ENCODE peak calls at places on chromosomes 6 and 20, in nine cellular contexts. W is fibroblast of lung, Q is keratinocyte, C is neural progenitor cell, P is neuronal stem cell, F is astrocyte, J is GM12878, I is IMR-90, N is OCI-LY7. S is an unnamed sample. For H3K36me3 and H3K4me1, the result is how much of the 10 kb centered on the place peaks cover.

GRCh38 chr6:152091851-152092341 is 284.4 kb downstream of the ESR1 start:
- DNase-seq in W (peak), Q (no peak), C (no peak), P (no peak), F (peak), J (no peak), I (peak), N (no peak), S (no peak)

GRCh38 chr6:70110128-70111022 is 192.5 kb downstream of the COL9A1 start:
- DNase-seq in W (no peak), Q (no peak), C (no peak), P (no peak), F (peak), J (no peak), I (peak), N (no peak), S (no peak)

GRCh38 chr6:13248053-13248452 is 80.3 kb downstream of the TBC1D7 start:
- DNase-seq in W (peak), Q (no peak), C (peak), P (no peak), F (peak), J (no peak), I (peak), N (no peak), S (no peak)

GRCh38 chr6:90098025-90098474 is 198.6 kb downstream of the BACH2 start:
- DNase-seq in W (peak), Q (peak), C (no peak), P (no peak), F (peak), J (no peak), I (peak), N (no peak), S (no peak)

GRCh38 chr6:22476811-22477210 is 92.6 kb upstream of the HDGFL1 start:
- DNase-seq in W (peak), Q (no peak), C (no peak), P (no peak), F (peak), J (no peak), I (peak), N (no peak), S (no peak)

GRCh38 chr6:151196571-151196970 is 43.2 kb upstream of the AKAP12 start:
- DNase-seq in W (peak), Q (no peak), C (no peak), P (no peak), F (no peak), J (no peak), I (peak), N (no peak), S (no peak)

GRCh38 chr6:26420607-26421235 is 18.6 kb downstream of the BTN3A1 start:
- DNase-seq in W (peak), Q (no peak), C (peak), P (peak), F (peak), J (no peak), I (peak), N (peak), S (peak)

GRCh38 chr6:1363298-1363697 is 26.1 kb upstream of the FOXF2 start:
- DNase-seq in W (no peak), Q (no peak), C (no peak), P (no peak), F (no peak), J (no peak), I (no peak), N (no peak), S (no peak)

GRCh38 chr6:134741193-134741521 is 208.7 kb downstream of the ALDH8A1 start:
- DNase-seq in W (no peak), Q (no peak), C (peak), P (no peak), F (no peak), J (no peak), I (no peak), N (peak), S (no peak)

GRCh38 chr6:111753573-111753972 is 119.7 kb downstream of the FYN start:
- DNase-seq in W (no peak), Q (no peak), C (no peak), P (no peak), F (no peak), J (no peak), I (no peak), N (no peak), S (no peak)

GRCh38 chr6:108277295-108277694 is 16.5 kb upstream of the SNX3 start:
- DNase-seq in W (no peak), Q (no peak), C (no peak), P (no peak), F (no peak), J (no peak), I (no peak), N (no peak), S (peak)

GRCh38 chr20:63290677-63291472 is 2.1 kb upstream of the COL20A1 start:
- DNase-seq in W (peak), Q (no peak), C (peak), P (peak), F (peak), J (no peak), I (peak), N (peak), S (peak)

GRCh38 chr6:137094411-137095008 is 49.7 kb upstream of the IL20RA start:
- DNase-seq in W (peak), Q (peak), C (peak), P (peak), F (peak), J (peak), I (peak), N (peak), S (peak)

GRCh38 chr20:11041396-11041795 is 367.6 kb upstream of the JAG1 start:
- DNase-seq in W (no peak), Q (peak), C (no peak), P (no peak), F (peak), J (no peak), I (peak), N (no peak), S (no peak)

GRCh38 chr6:136706431-136706830 is 85.8 kb downstream of the MAP3K5 start:
- DNase-seq in W (no peak), Q (no peak), C (no peak), P (no peak), F (no peak), J (no peak), I (no peak), N (no peak), S (no peak)

GRCh38 chr6:19837511-19838441 is 606 bp downstream of the ID4 start:
- DNase-seq in W (peak), Q (no peak), C (peak), P (peak), F (peak), J (no peak), I (peak), N (peak), S (no peak)

GRCh38 chr6:90184334-90185298 is 112.0 kb downstream of the BACH2 start:
- DNase-seq in W (no peak), Q (peak), C (no peak), P (no peak), F (peak), J (no peak), I (peak), N (no peak), S (no peak)

GRCh38 chr20:10985536-10985935 is 311.7 kb upstream of the JAG1 start:
- DNase-seq in W (peak), Q (no peak), C (no peak), P (no peak), F (peak), J (no peak), I (peak), N (no peak), S (no peak)

GRCh38 chr20:31979713-31980426 is 11.9 kb downstream of the XKR7 start:
- DNase-seq in W (no peak), Q (no peak), C (no peak), P (no peak), F (no peak), J (no peak), I (no peak), N (no peak), S (no peak)

GRCh38 chr6:100269189-100269588 is 195.5 kb downstream of the SIM1 start:
- DNase-seq in W (peak), Q (no peak), C (no peak), P (no peak), F (peak), J (no peak), I (peak), N (no peak), S (no peak)

GRCh38 chr6:107704377-107705013 is 119.6 kb downstream of the SCML4 start:
- DNase-seq in W (peak), Q (no peak), C (peak), P (peak), F (peak), J (no peak), I (peak), N (peak), S (peak)

GRCh38 chr6:92701425-92702096 is 717.8 kb downstream of the EPHA7 start:
- DNase-seq in W (no peak), Q (no peak), C (no peak), P (no peak), F (no peak), J (no peak), I (no peak), N (no peak), S (no peak)

GRCh38 chr6:25754508-25754907 is at the start of gene SLC17A4:
- DNase-seq in W (no peak), Q (no peak), C (no peak), P (no peak), F (no peak), J (no peak), I (no peak), N (no peak), S (no peak)

GRCh38 chr6:15549371-15549770 is 113.5 kb downstream of the DTNBP1 start:
- DNase-seq in W (no peak), Q (no peak), C (no peak), P (no peak), F (no peak), J (no peak), I (no peak), N (peak), S (no peak)

GRCh38 chr6:15551798-15552197 is 111.0 kb downstream of the DTNBP1 start:
- DNase-seq in W (no peak), Q (no peak), C (peak), P (peak), F (peak), J (no peak), I (peak), N (peak), S (no peak)

GRCh38 chr6:15550724-15551123 is 112.1 kb downstream of the DTNBP1 start:
- DNase-seq in W (no peak), Q (no peak), C (no peak), P (no peak), F (no peak), J (no peak), I (no peak), N (no peak), S (no peak)

GRCh38 chr6:15553031-15553430 is 109.8 kb downstream of the DTNBP1 start:
- DNase-seq in W (no peak), Q (no peak), C (no peak), P (no peak), F (no peak), J (no peak), I (no peak), N (no peak), S (no peak)

DNA sequence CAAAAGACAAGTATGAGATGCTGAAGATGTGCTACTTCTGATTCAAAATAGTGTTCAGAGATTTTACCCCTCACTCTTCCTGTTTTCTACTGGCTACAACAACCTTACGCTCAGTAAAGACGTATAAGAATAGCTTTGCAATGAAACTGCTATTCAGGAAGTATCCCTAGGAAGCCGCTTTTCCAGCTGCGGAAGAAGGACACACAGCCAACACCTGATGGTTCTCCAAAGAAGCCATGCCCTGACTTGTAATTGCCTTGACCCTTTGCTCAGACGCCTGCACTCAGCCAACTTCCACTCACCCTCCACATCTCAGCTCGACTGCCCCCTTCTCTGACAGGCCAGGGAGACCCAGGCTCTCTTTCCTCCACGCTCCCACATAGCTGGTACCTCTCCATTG is 111.6 kb downstream of the DTNBP1 start:
- DNase-seq in W (no peak), Q (no peak), C (no peak), P (no peak), F (no peak), J (no peak), I (no peak), N (no peak), S (no peak)
- H3K4me2 ChIP-seq in W (no peak), Q (no peak), C (peak), P (no peak), F (peak), J (no peak), I (no peak), N (peak), S (no peak)

GRCh38 chr6:42071881-42072583 is 21.7 kb downstream of the TAF8 start:
- DNase-seq in W (no peak), Q (no peak), C (no peak), P (no peak), F (no peak), J (no peak), I (no peak), N (no peak), S (no peak)

GRCh38 chr6:42073287-42073686 is 23.0 kb downstream of the TAF8 start:
- DNase-seq in W (no peak), Q (no peak), C (no peak), P (no peak), F (no peak), J (no peak), I (no peak), N (no peak), S (no peak)

GRCh38 chr6:42078391-42078790 is 28.1 kb downstream of the TAF8 start:
- DNase-seq in W (no peak), Q (no peak), C (no peak), P (no peak), F (no peak), J (no peak), I (no peak), N (no peak), S (no peak)

GRCh38 chr6:42079941-42080464 is 29.7 kb downstream of the TAF8 start:
- DNase-seq in W (no peak), Q (no peak), C (no peak), P (no peak), F (no peak), J (no peak), I (no peak), N (no peak), S (no peak)

DNA sequence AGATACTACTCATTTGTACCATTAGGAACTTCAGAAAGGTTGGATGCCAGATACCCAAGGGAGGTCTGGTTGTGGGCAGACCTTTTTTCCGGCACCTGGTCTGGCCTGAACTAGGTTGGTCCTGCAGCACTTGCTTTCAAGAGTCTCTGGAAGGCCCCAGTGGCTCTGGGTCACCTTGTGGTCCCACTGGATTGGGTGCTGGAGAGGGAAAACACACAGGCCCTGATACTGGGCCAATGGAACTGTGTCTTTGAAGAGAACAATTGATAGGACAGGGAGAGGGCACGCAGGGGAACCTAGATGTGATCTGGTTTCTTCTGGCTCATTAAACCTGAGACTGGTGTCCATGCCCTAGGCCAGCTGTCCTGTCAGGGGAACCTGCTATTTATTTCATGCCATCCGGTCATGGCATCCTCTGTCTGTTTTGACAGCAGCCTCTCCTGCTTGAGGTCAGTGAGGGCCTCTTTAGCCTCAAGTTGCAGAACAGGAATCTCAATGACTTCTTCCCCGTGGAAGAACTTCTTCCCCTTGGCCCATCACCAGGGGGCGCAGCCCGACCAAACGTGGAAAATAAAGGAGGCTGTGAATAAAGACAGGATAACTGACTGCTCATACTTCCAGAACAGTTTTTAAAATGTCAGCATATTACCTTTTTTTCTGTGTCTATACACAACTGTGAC is 25.0 kb downstream of the TAF8 start:
- DNase-seq in W (peak), Q (no peak), C (peak), P (peak), F (peak), J (no peak), I (peak), N (peak), S (peak)
- H3K36me3 ChIP-seq in W (under half), Q (under half), C (under half), P (half or more), F (under half), J (under half), I (under half), N (half or more), S (under half)

GRCh38 chr6:106318061-106318460 is 7.5 kb downstream of the ATG5 start:
- DNase-seq in W (no peak), Q (no peak), C (no peak), P (no peak), F (no peak), J (no peak), I (no peak), N (no peak), S (no peak)
- H3K4me1 ChIP-seq in W (under half), Q (under half), C (under half), P (under half), F (under half), J (under half), I (under half), N (under half), S (under half)

DNA sequence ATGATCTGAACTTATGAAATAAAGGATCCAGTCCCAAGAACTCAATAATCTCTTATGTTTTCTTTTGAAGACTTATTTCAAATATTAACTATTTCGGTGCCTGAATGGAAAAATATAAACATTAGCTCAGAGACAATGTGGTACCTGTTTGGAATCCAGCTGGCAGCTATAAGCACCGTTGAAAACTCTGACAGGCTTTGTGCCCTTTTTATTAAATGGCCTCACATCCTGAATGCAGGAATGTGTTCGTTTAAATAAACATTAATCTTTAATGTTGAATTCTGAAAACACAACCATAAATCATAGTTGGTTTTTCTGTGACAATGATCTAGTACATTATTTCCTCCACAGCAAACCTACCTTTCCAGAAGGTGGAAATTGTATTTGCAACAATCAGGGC is 4.4 kb upstream of the KIAA0319 start:
- DNase-seq in W (no peak), Q (no peak), C (no peak), P (no peak), F (no peak), J (no peak), I (no peak), N (no peak), S (no peak)
- H3K4me2 ChIP-seq in W (no peak), Q (no peak), C (no peak), P (no peak), F (no peak), J (no peak), I (no peak), N (no peak), S (no peak)

DNA sequence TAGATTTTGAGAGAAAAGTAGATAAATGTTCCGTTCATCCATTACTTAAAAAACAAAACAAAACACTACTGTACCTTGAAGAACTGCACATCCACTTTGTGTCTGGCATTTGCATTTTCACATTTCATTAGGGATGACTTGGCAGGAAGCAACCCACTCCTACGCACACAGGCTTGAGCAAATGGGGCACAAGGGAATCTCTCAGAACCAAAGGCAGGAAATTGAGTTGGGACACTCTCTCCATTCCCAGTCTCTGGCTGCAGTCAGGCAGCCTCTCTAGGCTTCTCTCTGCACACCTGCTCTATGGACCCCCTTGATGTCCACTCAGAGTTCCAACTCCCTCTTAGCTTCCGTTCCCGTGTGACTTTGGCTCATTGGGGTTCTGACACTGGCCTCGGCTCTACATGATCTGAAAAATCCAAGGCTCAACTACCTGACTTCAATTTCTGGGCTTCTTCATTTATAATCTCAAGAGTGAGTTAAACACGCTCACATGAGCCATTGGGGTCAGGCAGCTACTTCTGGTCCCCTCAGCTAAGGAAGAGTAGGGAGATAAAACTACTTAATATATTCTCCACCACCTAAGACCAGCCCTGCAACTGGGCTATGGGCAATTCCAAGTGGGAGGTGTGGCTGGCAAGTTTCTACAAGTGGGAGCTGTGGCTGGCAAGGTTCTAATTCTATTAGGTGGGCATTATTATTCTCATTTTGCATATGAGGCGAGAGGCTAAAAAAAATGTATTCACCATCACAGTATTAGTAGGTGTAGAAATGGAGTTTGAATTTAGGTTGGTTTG is 251.9 kb downstream of the SOD2 start:
- DNase-seq in W (no peak), Q (no peak), C (no peak), P (no peak), F (peak), J (no peak), I (no peak), N (no peak), S (no peak)
- H3K36me3 ChIP-seq in W (under half), Q (under half), C (under half), P (under half), F (under half), J (under half), I (under half), N (under half), S (under half)

S was measured in Karpas-422.